ENCODE peak calls at places on chromosomes 6 and 20, in seven cellular contexts. J, A, T, D, H, Q and P are unnamed samples.
A peak's percentile ranks its signal among the peaks of the same experiment; 100 is the strongest.

GRCh38 chr6:169386431-169387057 is 132.9 kb upstream of the THBS2 start:
- DNase-seq in J (no peak), A (no peak), T (peak; percentile 7), D (peak; percentile 18), H (no peak), Q (peak; percentile 24), P (no peak)

GRCh38 chr6:80003841-80004198 is 629 bp upstream of the TTK start:
- DNase-seq in J (peak; percentile 18), A (no peak), T (no peak), D (no peak), H (no peak), Q (peak; percentile 27), P (peak; percentile 55)

GRCh38 chr6:156197513-156197912 is 579.7 kb upstream of the ARID1B start:
- DNase-seq in J (no peak), A (peak; percentile 70), T (no peak), D (no peak), H (no peak), Q (no peak), P (no peak)

GRCh38 chr6:131844243-131844841 is 36.5 kb downstream of the ENPP1 start:
- DNase-seq in J (no peak), A (no peak), T (peak; percentile 83), D (peak; percentile 16), H (no peak), Q (no peak), P (no peak)

GRCh38 chr20:24303393-24303792 is 166.0 kb upstream of the SYNDIG1 start:
- DNase-seq in J (no peak), A (no peak), T (no peak), D (no peak), H (no peak), Q (no peak), P (no peak)

GRCh38 chr6:6452002-6452401 is 131.5 kb upstream of the F13A1 start:
- DNase-seq in J (peak; percentile 25), A (no peak), T (no peak), D (no peak), H (no peak), Q (no peak), P (no peak)

GRCh38 chr20:40073535-40074111 is 615.4 kb downstream of the MAFB start:
- DNase-seq in J (no peak), A (no peak), T (no peak), D (no peak), H (no peak), Q (no peak), P (no peak)

GRCh38 chr6:137092018-137092417 is 47.3 kb upstream of the IL20RA start:
- DNase-seq in J (no peak), A (no peak), T (no peak), D (no peak), H (no peak), Q (no peak), P (no peak)

GRCh38 chr6:31652925-31653724 is 664 bp upstream of the BAG6 start:
- DNase-seq in J (peak; percentile 90), A (peak; percentile 97), T (no peak), D (no peak), H (peak; percentile 97), Q (peak; percentile 87), P (no peak)

GRCh38 chr20:44576297-44576696 is 6.1 kb upstream of the PKIG start:
- DNase-seq in J (no peak), A (peak; percentile 79), T (peak; percentile 67), D (peak; percentile 67), H (no peak), Q (no peak), P (peak; percentile 79)

GRCh38 chr20:17710379-17711305 is 10.9 kb downstream of the BANF2 start:
- DNase-seq in J (no peak), A (no peak), T (peak; percentile 34), D (peak; percentile 32), H (no peak), Q (no peak), P (peak; percentile 24)

GRCh38 chr20:17712708-17713107 is 12.9 kb downstream of the BANF2 start:
- DNase-seq in J (no peak), A (no peak), T (peak; percentile 84), D (no peak), H (no peak), Q (no peak), P (no peak)

GRCh38 chr20:17716331-17716730 is 16.6 kb downstream of the BANF2 start:
- DNase-seq in J (no peak), A (no peak), T (no peak), D (no peak), H (no peak), Q (no peak), P (no peak)

GRCh38 chr20:17712201-17712600 is 12.4 kb downstream of the BANF2 start:
- DNase-seq in J (no peak), A (no peak), T (no peak), D (no peak), H (no peak), Q (no peak), P (no peak)

GRCh38 chr20:17715075-17715474 is 15.3 kb downstream of the BANF2 start:
- DNase-seq in J (no peak), A (no peak), T (no peak), D (no peak), H (no peak), Q (no peak), P (no peak)
- H3K4me3 ChIP-seq in J (no peak overlapping the region), A (no peak overlapping the region), T (no peak overlapping the region), D (no peak overlapping the region), H (no peak overlapping the region), Q (no peak overlapping the region), P (no peak overlapping the region)

GRCh38 chr6:159095561-159096095 is 50.8 kb upstream of the TAGAP start:
- DNase-seq in J (no peak), A (peak; percentile 49), T (no peak), D (no peak), H (peak; percentile 26), Q (no peak), P (no peak)
- TF ChIP-seq CTCF in J (no peak), A (peak; percentile 34), T (no peak), D (no peak), H (no peak), Q (no peak), P (no peak)

DNA sequence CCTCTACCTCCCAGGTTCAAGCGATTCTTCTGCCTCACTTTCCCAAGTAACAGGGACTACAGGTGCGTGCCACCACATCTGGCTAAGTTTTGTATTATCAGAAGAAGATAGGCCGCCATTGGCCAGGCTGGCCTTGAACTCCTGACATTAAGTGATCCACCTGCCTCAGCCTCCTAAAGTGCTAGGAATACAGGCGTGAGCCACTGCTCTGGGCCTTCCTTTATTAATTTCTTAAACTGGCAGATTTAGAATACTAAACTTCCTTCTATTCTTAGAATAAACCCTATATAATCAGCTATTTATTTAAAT is 86.6 kb downstream of the HFE start:
- DNase-seq in J (no peak), A (peak; percentile 38), T (no peak), D (no peak), H (no peak), Q (no peak), P (no peak)
- H3K4me3 ChIP-seq in J (no peak overlapping the region), A (peak overlapping the region; percentile 74), T (no peak overlapping the region), D (no peak overlapping the region), H (no peak overlapping the region), Q (no peak overlapping the region), P (no peak overlapping the region)

GRCh38 chr20:4578375-4578774 is 143.3 kb upstream of the PRND start:
- DNase-seq in J (no peak), A (no peak), T (no peak), D (no peak), H (no peak), Q (no peak), P (no peak)

GRCh38 chr20:4585758-4586157 is 136.0 kb upstream of the PRND start:
- DNase-seq in J (no peak), A (no peak), T (no peak), D (no peak), H (no peak), Q (no peak), P (no peak)

GRCh38 chr20:4585104-4585753 is 136.5 kb upstream of the PRND start:
- DNase-seq in J (no peak), A (no peak), T (peak; percentile 40), D (no peak), H (no peak), Q (no peak), P (peak; percentile 56)

DNA sequence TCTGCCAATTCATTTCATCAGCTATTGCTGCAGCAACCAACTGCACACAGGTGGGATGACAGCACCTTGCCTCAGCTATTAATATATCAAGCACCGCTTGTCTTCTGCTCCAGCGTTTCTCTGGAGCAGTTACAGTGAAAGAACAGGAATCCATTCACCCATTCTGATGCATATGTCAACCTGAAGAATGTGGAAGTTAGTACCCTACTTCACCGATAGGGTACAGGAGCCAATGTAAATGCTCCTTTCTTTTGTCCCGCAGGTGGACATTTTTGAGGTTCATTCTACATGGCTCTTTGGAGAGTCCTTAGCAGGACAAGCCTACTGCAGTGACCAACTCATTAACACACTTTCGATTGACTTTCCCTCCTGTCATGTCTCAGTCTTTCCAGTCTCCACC is 139.9 kb upstream of the PRND start:
- DNase-seq in J (no peak), A (no peak), T (no peak), D (no peak), H (no peak), Q (no peak), P (no peak)
- TF ChIP-seq CTCF in J (no peak), A (no peak), T (no peak), D (no peak), H (no peak), Q (no peak), P (no peak)

GRCh38 chr20:20317195-20318113 is 50.5 kb upstream of the INSM1 start:
- DNase-seq in J (no peak), A (no peak), T (no peak), D (no peak), H (peak; percentile 84), Q (no peak), P (no peak)
- H3K4me3 ChIP-seq in J (no peak overlapping the region), A (no peak overlapping the region), T (no peak overlapping the region), D (no peak overlapping the region), H (no peak overlapping the region), Q (no peak overlapping the region), P (no peak overlapping the region)

GRCh38 chr6:26020291-26020982 is 57.8 kb downstream of the TRIM38 start:
- DNase-seq in J (peak; percentile 87), A (peak; percentile 93), T (peak; percentile 95), D (peak; percentile 97), H (peak; percentile 97), Q (peak; percentile 87), P (peak; percentile 96)

GRCh38 chr6:26020983-26021349 is 58.4 kb downstream of the TRIM38 start:
- DNase-seq in J (peak; percentile 46), A (no peak), T (peak; percentile 74), D (peak; percentile 77), H (peak; percentile 92), Q (no peak), P (peak; percentile 72)

GRCh38 chr6:26017567-26017966 is 55.0 kb downstream of the TRIM38 start:
- DNase-seq in J (peak; percentile 70), A (peak; percentile 72), T (peak; percentile 95), D (peak; percentile 92), H (peak; percentile 94), Q (no peak), P (peak; percentile 94)

GRCh38 chr6:26021350-26022165 is 59.0 kb downstream of the TRIM38 start:
- DNase-seq in J (peak; percentile 95), A (peak; percentile 96), T (peak; percentile 93), D (peak; percentile 95), H (peak; percentile 98), Q (peak; percentile 88), P (peak; percentile 95)

GRCh38 chr6:26019261-26019845 is 56.8 kb downstream of the TRIM38 start:
- DNase-seq in J (no peak), A (no peak), T (no peak), D (no peak), H (no peak), Q (peak; percentile 58), P (no peak)
- TF ChIP-seq CTCF in J (no peak), A (no peak), T (no peak), D (no peak), H (no peak), Q (no peak), P (no peak)